ENCODE peak calls at places on chromosome 21, in four cellular contexts. W, X, D and J are unnamed samples.

GRCh38 chr21:46111857-46112730 is 14.2 kb downstream of the COL6A2 start:
- DNase-seq in X (peak), W (no peak), D (peak), J (no peak)

GRCh38 chr21:42302794-42303193 is 12.4 kb downstream of the TFF3 start:
- DNase-seq in X (no peak), D (no peak), W (no peak), J (no peak)

GRCh38 chr21:43824883-43825609 is 35.7 kb downstream of the RRP1 start:
- DNase-seq in X (peak), D (no peak), W (no peak), J (no peak)

GRCh38 chr21:30116474-30116873 is 50.1 kb downstream of the CLDN17 start:
- DNase-seq in X (no peak), D (no peak), W (no peak), J (no peak)

GRCh38 chr21:43187715-43188114 is 18.9 kb downstream of the CRYAA start:
- DNase-seq in X (no peak), W (no peak), D (no peak), J (no peak)

GRCh38 chr21:44511938-44512275 is 28.1 kb downstream of the KRTAP10-1 start:
- DNase-seq in D (no peak), X (no peak), W (no peak), J (no peak)

GRCh38 chr21:27408826-27409225 is 441.9 kb upstream of the ADAMTS5 start:
- DNase-seq in D (no peak), W (no peak), X (no peak), J (no peak)

GRCh38 chr21:40143822-40144525 is 276.7 kb downstream of the PCP4 start:
- DNase-seq in W (no peak), X (peak), D (peak), J (peak)

GRCh38 chr21:18760247-18760646 is 356.7 kb upstream of the TMPRSS15 start:
- DNase-seq in W (no peak), X (no peak), D (no peak), J (no peak)

GRCh38 chr21:42031816-42032215 is 21.7 kb upstream of the ZBTB21 start:
- DNase-seq in X (no peak), W (no peak), D (no peak), J (no peak)

GRCh38 chr21:46660505-46660904 is 25.0 kb downstream of the PRMT2 start:
- DNase-seq in X (no peak), W (no peak), D (no peak), J (no peak)

GRCh38 chr21:33975548-33976081 is 60.0 kb upstream of the ATP5PO start:
- DNase-seq in X (no peak), W (no peak), D (no peak), J (no peak)

GRCh38 chr21:37829447-37829846 is 86.8 kb downstream of the KCNJ6 start:
- DNase-seq in W (peak), X (no peak), D (no peak), J (no peak)

DNA sequence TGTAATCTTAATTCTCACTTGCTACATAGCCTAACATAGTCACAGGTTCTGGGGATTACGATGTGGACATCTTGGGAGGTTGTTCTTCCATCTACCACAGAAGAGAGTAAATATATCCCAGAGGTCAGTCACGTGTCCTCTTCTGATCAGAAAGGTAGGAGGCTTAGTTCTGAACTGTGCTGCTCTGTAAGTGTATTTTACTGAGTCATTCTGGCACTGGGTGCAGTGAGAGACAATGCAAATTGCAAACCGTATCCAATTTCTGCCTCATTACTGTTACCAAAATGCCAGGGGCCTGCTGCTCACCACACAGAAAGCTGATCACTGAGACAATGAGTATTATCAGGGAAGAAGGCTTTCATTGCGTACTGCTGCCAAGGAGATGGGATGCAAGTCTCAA is 104.0 kb downstream of the GABPA start:
- DNase-seq in D (no peak), W (no peak), X (no peak), J (peak)
- TF ChIP-seq CTCF in D (no peak), W (no peak), X (no peak), J (no peak)

DNA sequence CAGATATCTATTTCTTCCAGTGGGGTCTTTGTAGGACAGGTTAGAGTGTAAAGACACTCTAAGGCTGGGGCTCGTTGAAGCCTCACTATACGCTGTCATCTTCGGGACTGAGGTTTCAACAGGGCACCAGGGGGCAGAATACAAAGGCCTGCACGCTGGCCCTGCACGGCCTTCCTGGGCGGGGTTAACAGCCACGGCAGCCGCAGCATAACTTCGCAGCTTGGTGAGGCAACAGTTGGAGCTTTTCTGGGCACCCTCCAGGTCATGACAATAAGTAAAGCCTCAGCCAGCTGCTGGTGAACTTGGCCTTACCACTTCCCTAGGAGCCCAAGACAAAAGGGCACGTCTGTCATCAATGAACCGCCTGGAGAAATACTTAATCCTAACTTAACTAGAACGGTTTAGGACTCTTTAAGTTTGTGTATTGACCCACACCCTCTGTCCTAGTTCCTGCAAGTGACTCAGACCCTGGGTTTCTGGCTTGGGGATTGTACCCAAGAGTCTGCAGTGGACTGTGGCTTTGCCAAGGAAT is 2.3 kb upstream of the RUNX1 start:
- DNase-seq in D (peak), W (no peak), X (peak), J (peak)
- TF ChIP-seq CTCF in D (peak), W (peak), X (peak), J (peak)

GRCh38 chr21:36756527-36756926 is 57.6 kb downstream of the SIM2 start:
- DNase-seq in W (no peak), X (no peak), D (no peak), J (no peak)

GRCh38 chr21:36757246-36757645 is 58.3 kb downstream of the SIM2 start:
- DNase-seq in W (no peak), X (no peak), D (no peak), J (no peak)

GRCh38 chr21:36751383-36751782 is 52.5 kb downstream of the SIM2 start:
- DNase-seq in D (peak), W (no peak), X (no peak), J (no peak)

GRCh38 chr21:36753556-36753955 is 54.6 kb downstream of the SIM2 start:
- DNase-seq in X (no peak), D (no peak), W (peak), J (peak)

DNA sequence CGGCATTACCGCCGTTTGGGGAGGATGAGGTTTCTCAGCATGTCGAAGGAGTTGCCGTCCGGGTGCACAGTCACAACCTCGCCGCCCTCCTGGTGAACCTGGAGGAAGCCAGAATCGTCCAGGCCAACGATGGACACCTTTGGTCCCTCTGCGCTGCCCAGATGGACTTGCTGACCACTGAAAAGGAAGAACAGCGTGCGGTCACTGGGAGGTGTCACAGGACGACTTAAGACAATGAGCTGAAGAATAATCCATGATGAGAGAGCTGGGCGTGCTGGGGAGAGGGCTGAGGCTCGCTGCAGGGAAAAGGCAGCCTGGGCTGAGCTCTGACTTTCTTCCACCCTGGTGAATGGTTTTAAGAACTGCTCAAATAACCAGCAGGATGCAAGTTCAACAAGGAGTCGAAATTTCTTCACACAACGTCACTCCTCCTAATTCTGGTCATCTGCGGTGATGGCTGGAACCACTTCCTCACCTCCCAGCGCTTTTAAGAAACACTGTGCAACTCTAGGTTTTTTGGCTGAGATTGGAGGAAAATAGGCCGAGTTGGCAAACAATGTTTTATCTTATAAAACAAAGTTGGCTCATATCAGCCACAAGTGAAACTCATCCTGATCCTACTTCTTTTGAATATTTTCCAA is 55.4 kb downstream of the SIM2 start:
- DNase-seq in D (no peak), W (no peak), X (no peak), J (no peak)
- TF ChIP-seq CTCF in D (no peak), W (no peak), X (no peak), J (no peak)

GRCh38 chr21:25895565-25896205 is 160.9 kb downstream of the GABPA start:
- DNase-seq in W (no peak), D (no peak), X (no peak), J (no peak)
- TF ChIP-seq CTCF in W (peak), D (peak), X (peak), J (peak)

GRCh38 chr21:16186742-16187141 is 457.0 kb downstream of the USP25 start:
- DNase-seq in D (no peak), X (no peak), W (no peak), J (no peak)
- TF ChIP-seq CTCF in D (no peak), X (no peak), W (no peak), J (no peak)